ENCODE peak calls at places on chromosomes 4 and X, in seven cellular contexts. M is PC-3, C is GM12864, W is fibroblast of the aortic adventitia, T is omental fat pad, I is nephron progenitor cell, U is GM13976. D is an unnamed sample.
A peak's percentile ranks its signal among the peaks of the same experiment; 100 is the strongest.

GRCh38 chr4:184448828-184449227 is 25.5 kb downstream of the IRF2 start:
- DNase-seq in T (no peak), M (no peak), W (peak; percentile 72), U (peak; percentile 48), C (no peak), I (no peak), D (peak; percentile 47)

GRCh38 chrX:136778914-136779313 is 1.8 kb downstream of the ARHGEF6 start:
- DNase-seq in I (no peak), U (no peak), T (no peak), M (no peak), C (no peak), W (no peak), D (no peak)

GRCh38 chr4:74223801-74224200 is 65.9 kb downstream of the MTHFD2L start:
- DNase-seq in I (no peak), C (no peak), T (no peak), U (no peak), W (peak; percentile 58), M (peak; percentile 88), D (no peak)

GRCh38 chr4:47642985-47643745 is 158.1 kb downstream of the ATP10D start:
- DNase-seq in W (peak; percentile 6), U (no peak), C (no peak), M (no peak), I (no peak), T (no peak), D (no peak)

GRCh38 chr4:1711055-1711905 is 839 bp downstream of the SLBP start:
- DNase-seq in U (peak; percentile 48), M (peak; percentile 5), C (no peak), T (no peak), I (no peak), W (peak; percentile 48), D (no peak)

GRCh38 chrX:38652934-38653442 is 91.6 kb downstream of the TSPAN7 start:
- DNase-seq in W (no peak), I (no peak), U (no peak), C (no peak), T (no peak), M (no peak), D (no peak)

GRCh38 chrX:150062292-150063137 is 124.2 kb upstream of the EOLA2 start:
- DNase-seq in I (no peak), C (no peak), T (no peak), W (peak; percentile 36), U (no peak), M (peak; percentile 78), D (no peak)

GRCh38 chr4:67727124-67727850 is 26.3 kb upstream of the UBA6 start:
- DNase-seq in M (peak; percentile 75), I (no peak), C (no peak), T (no peak), W (peak; percentile 61), U (no peak), D (no peak)

GRCh38 chr4:66606908-66607307 is 936.6 kb upstream of the EPHA5 start:
- DNase-seq in U (no peak), T (no peak), M (no peak), C (no peak), W (no peak), I (no peak), D (no peak)

GRCh38 chr4:113292371-113293042 is 243.1 kb downstream of the ANK2 start:
- DNase-seq in C (no peak), M (no peak), T (no peak), I (peak; percentile 24), U (no peak), W (peak; percentile 54), D (no peak)

GRCh38 chr4:69861756-69862155 is 1.8 kb upstream of the SULT1E1 start:
- DNase-seq in W (no peak), I (no peak), M (no peak), C (no peak), T (no peak), U (no peak), D (no peak)

GRCh38 chr4:151950993-151951726 is 190.4 kb upstream of the GATB start:
- DNase-seq in U (no peak), C (no peak), I (no peak), W (no peak), M (no peak), T (no peak), D (no peak)

GRCh38 chr4:146110847-146111485 is 64.6 kb upstream of the LSM6 start:
- DNase-seq in U (no peak), M (no peak), I (no peak), C (no peak), W (no peak), T (no peak), D (no peak)
- TF ChIP-seq CTCF in U (no peak), M (no peak), I (no peak), C (no peak), W (no peak), T (no peak), D (no peak)

GRCh38 chr4:155794589-155794988 is 35.8 kb downstream of the GUCY1B1 start:
- DNase-seq in C (no peak), I (no peak), T (no peak), W (no peak), M (no peak), U (no peak), D (no peak)

GRCh38 chr4:155799794-155800123 is 40.9 kb downstream of the GUCY1B1 start:
- DNase-seq in C (no peak), M (no peak), I (no peak), T (no peak), U (no peak), W (no peak), D (no peak)

GRCh38 chr4:155799106-155799793 is 40.4 kb downstream of the GUCY1B1 start:
- DNase-seq in M (no peak), T (no peak), I (no peak), W (peak; percentile 47), U (no peak), C (no peak), D (no peak)

GRCh38 chr4:155800685-155801343 is 42.0 kb downstream of the GUCY1B1 start:
- DNase-seq in C (no peak), T (no peak), I (no peak), U (no peak), W (no peak), M (no peak), D (no peak)

DNA sequence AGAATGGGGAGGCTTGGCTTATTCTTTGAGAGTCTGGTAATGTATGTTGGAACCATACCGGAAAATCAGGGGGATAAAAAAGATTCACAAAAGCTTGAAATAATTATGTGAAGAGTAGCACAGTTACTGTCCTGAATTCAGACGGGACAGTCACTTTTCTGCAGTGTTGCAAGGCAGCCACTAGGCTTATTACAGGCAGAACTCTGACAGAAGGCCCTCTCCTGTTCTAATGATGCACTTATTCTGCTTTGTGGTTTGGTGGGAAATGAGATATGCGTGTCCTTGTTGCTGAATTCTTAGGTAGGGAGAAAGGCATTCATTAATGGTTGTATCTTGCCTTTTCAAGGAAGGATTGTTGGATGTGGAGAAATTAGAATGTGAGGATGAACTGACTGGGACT is 37.2 kb downstream of the GUCY1B1 start:
- DNase-seq in I (no peak), T (no peak), W (no peak), M (peak; percentile 56), C (no peak), U (no peak), D (no peak)
- TF ChIP-seq CTCF in I (peak; percentile 42), T (no peak), W (peak; percentile 51), M (peak; percentile 61), C (peak; percentile 63), U (no peak), D (no peak)

DNA sequence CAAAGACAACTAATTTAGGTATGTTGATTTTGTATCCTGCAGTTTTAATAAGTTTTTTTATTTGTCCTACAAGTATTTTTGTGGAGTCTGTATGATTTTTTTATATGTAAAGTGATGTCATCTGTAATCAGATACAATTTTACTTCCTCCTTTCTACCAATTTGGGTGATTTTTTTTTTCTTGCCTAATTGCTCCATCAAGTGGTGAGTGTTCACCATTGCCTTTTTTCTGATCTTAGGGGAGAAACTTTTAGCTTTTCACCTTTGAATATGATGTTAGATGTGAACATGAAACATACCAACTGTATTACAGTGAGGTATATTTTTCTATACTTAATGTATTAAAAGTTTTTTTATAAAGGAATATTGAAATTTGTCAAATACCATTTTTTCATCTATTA is 362.3 kb downstream of the PABPC4L start:
- DNase-seq in I (no peak), M (peak; percentile 7), W (no peak), T (no peak), U (no peak), C (no peak), D (no peak)
- TF ChIP-seq CTCF in I (no peak), M (peak; percentile 33), W (no peak), T (no peak), U (no peak), C (no peak), D (no peak)

GRCh38 chr4:119286377-119287002 is 35.4 kb downstream of the FABP2 start:
- DNase-seq in C (no peak), I (no peak), U (no peak), T (no peak), W (peak; percentile 90), M (peak; percentile 62), D (no peak)
- TF ChIP-seq CTCF in C (peak; percentile 51), I (peak; percentile 39), U (peak; percentile 13), T (no peak), W (peak; percentile 57), M (peak; percentile 65), D (peak; percentile 58)

GRCh38 chr4:150078996-150079581 is 844 bp downstream of the DCLK2 start:
- DNase-seq in T (peak; percentile 24), C (no peak), U (peak; percentile 59), I (peak; percentile 42), M (peak; percentile 19), W (peak; percentile 30), D (peak; percentile 32)
- TF ChIP-seq CTCF in T (no peak), C (no peak), U (no peak), I (no peak), M (peak; percentile 18), W (no peak), D (no peak)